ENCODE peak calls at places on chromosomes 1 and 21, in six cellular contexts. U, I, E, R, B and H are unnamed samples.

GRCh38 chr21:29168874-29169273 is 38.4 kb downstream of the MAP3K7CL start:
- DNase-seq in U (no peak), I (no peak), E (no peak), R (no peak), B (peak), H (no peak)

GRCh38 chr21:35428489-35428888 is 379.4 kb upstream of the RUNX1 start:
- DNase-seq in U (no peak), I (no peak), E (no peak), R (no peak), B (no peak), H (peak)

GRCh38 chr21:27450216-27450615 is 483.3 kb upstream of the ADAMTS5 start:
- DNase-seq in U (no peak), I (no peak), E (no peak), R (no peak), B (no peak), H (no peak)

GRCh38 chr1:24199291-24199900 is 12.3 kb upstream of the IFNLR1 start:
- DNase-seq in U (peak), I (peak), E (no peak), R (peak), B (peak), H (peak)

GRCh38 chr1:27869719-27870085 is 2.6 kb upstream of the THEMIS2 start:
- DNase-seq in U (no peak), I (no peak), E (no peak), R (no peak), B (no peak), H (no peak)

GRCh38 chr1:191618202-191618601 is 540.1 kb upstream of the RGS18 start:
- DNase-seq in U (no peak), I (no peak), E (no peak), R (no peak), B (no peak), H (no peak)

GRCh38 chr1:185045793-185046441 is 559 bp downstream of the RNF2 start:
- DNase-seq in U (peak), I (peak), E (no peak), R (peak), B (no peak), H (no peak)

GRCh38 chr1:13517193-13517812 is 3.5 kb upstream of the LRRC38 start:
- DNase-seq in U (peak), I (peak), E (no peak), R (peak), B (peak), H (no peak)

GRCh38 chr1:6220236-6220635 is 14.3 kb downstream of the RNF207 start:
- DNase-seq in U (no peak), I (no peak), E (no peak), R (no peak), B (no peak), H (no peak)

GRCh38 chr1:222792744-222793143 is 22.1 kb upstream of the DISP1 start:
- DNase-seq in U (peak), I (peak), E (no peak), R (no peak), B (no peak), H (no peak)

GRCh38 chr1:88075813-88076212 is 608.3 kb upstream of the PKN2 start:
- DNase-seq in U (no peak), I (no peak), E (no peak), R (no peak), B (no peak), H (no peak)

GRCh38 chr1:6148497-6149241 is 31.5 kb downstream of the CHD5 start:
- DNase-seq in U (peak), I (peak), E (no peak), R (peak), B (no peak), H (no peak)

GRCh38 chr1:109620890-109621289 is 1.3 kb downstream of the AMPD2 start:
- DNase-seq in U (peak), I (peak), E (peak), R (peak), B (peak), H (peak)

GRCh38 chr1:109622895-109623294 is 3.3 kb downstream of the AMPD2 start:
- DNase-seq in U (no peak), I (no peak), E (no peak), R (no peak), B (no peak), H (no peak)

GRCh38 chr1:109622103-109622892 is 2.7 kb downstream of the AMPD2 start:
- DNase-seq in U (no peak), I (no peak), E (no peak), R (no peak), B (no peak), H (no peak)

GRCh38 chr1:109620396-109620817 is 770 bp downstream of the AMPD2 start:
- DNase-seq in U (peak), I (peak), E (no peak), R (no peak), B (no peak), H (no peak)

DNA sequence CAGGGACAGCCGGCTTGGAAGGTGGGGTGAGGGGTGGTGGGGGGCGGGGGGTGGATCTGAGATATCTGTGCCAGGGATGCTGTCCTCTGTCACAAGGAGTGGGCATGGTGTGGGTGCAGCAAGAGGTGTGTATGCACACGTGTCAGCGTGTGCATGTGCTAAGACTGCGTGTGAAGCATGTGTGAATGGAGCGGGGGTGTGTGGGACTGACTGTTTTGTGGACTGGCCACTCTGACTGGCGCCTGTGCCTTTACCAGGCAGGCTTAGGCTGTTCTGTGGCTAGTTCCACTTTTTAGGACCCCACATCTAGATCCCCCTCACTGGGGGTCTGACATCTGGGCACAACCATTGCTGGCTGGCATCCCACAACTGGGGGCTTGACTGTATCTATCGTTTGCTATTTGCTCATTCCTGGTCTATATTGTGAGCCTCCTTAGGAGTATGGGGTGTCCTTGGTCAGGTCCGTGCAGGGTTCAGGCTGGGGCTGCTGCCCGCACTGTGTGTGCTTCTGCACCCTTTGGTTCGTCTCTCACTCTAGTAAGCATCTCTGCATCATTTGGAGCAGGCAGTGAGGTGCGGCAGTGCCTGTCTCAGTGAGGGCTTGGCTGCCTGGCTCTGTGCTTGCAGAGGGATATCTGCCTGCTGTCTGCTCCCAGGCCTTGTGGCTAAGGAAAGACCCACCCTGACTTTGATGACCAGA is 1.9 kb downstream of the AMPD2 start:
- DNase-seq in U (no peak), I (no peak), E (no peak), R (no peak), B (no peak), H (no peak)
- TF ChIP-seq GABPA in U (no peak), I (no peak), E (no peak), R (no peak), B (no peak), H (no peak)

GRCh38 chr21:44932366-44933181 is 7.3 kb upstream of the SLX9 start:
- DNase-seq in U (peak), I (peak), E (no peak), R (no peak), B (no peak), H (no peak)
- H3K27ac ChIP-seq in U (no peak), I (no peak), E (peak), R (no peak), B (no peak), H (no peak)

GRCh38 chr1:42424201-42424600 is 31.6 kb downstream of the ZMYND12 start:
- DNase-seq in U (no peak), I (no peak), E (no peak), R (no peak), B (no peak), H (no peak)
- TF ChIP-seq CTCF in U (no peak), I (no peak), E (no peak), R (no peak), B (no peak), H (no peak)

GRCh38 chr1:99602404-99602969 is 43.4 kb upstream of the PALMD start:
- DNase-seq in U (no peak), I (no peak), E (no peak), R (no peak), B (no peak), H (no peak)

GRCh38 chr1:99600782-99601181 is 45.1 kb upstream of the PALMD start:
- DNase-seq in U (no peak), I (no peak), E (no peak), R (no peak), B (peak), H (no peak)

GRCh38 chr1:99606306-99606705 is 39.6 kb upstream of the PALMD start:
- DNase-seq in U (no peak), I (no peak), E (no peak), R (no peak), B (no peak), H (no peak)

GRCh38 chr1:99601709-99602403 is 44.1 kb upstream of the PALMD start:
- DNase-seq in U (no peak), I (no peak), E (no peak), R (no peak), B (no peak), H (no peak)

GRCh38 chr1:99603699-99604595 is 42.0 kb upstream of the PALMD start:
- DNase-seq in U (no peak), I (no peak), E (no peak), R (no peak), B (no peak), H (no peak)
- TF ChIP-seq GABPA in U (no peak), I (no peak), E (no peak), R (no peak), B (no peak), H (no peak)

DNA sequence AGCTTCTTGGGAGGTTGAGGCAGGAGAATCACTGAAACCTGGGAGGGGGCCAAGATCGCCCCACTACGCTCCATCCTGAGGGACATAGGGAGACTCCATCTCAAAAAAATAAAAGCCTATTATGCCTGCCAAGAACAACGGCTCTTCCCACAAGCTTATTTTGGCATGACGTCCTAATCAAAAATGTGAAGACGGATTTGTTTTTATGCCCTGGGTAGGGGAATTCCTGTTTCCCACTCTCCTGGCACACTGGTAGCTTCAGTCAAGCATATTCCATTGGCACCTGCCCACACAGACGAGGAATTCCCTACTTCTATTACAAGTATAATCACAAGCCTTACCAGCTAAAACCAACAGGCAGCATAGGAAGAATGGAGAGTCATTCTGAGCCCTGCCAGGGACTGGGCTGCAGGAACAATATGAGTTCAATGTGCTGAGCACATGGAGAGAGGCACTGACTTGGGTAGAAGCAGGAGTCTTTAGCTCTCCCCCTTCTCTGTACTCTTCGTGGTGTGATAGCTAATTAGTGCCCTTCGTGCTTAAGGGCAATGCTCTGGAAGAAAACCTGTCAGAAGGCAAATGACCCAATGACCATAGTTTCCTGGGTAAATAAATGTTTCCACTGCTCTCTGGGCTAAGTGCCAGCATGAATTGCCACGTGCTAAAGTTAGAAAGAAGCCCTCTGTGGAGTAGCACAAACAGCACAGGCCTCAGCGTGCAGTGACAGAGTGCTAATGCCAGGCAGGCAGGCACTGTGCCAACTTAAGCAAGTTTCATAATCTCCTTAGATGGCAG is 16.8 kb downstream of the TNFSF4 start:
- DNase-seq in U (no peak), I (no peak), E (peak), R (no peak), B (peak), H (peak)
- H3K27ac ChIP-seq in U (no peak), I (no peak), E (no peak), R (no peak), B (peak), H (no peak)

DNA sequence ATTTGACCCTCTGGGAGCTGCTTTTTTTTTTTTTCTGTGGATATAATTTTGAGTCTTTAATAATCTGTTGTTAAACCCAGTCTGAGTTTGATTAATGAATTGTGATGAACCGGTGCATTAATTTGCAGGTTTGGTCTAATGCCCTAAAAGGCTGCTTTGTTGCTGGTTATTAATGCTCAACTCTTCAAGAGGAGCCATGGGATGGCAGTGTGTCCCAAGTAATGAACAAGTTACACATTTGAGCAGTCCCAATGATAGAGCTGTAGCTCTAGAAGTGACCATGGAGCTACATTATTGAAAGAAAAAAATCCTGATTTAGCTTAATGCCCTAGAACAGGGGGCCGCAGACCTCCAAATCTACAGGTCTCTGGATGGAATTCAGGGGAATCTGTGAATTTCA is 53.1 kb downstream of the RWDD3 start:
- DNase-seq in U (no peak), I (peak), E (no peak), R (no peak), B (peak), H (no peak)
- TF ChIP-seq CTCF in U (no peak), I (no peak), E (no peak), R (no peak), B (peak), H (no peak)

GRCh38 chr21:45844181-45844580 is 137.4 kb upstream of the COL6A1 start:
- DNase-seq in U (no peak), I (no peak), E (no peak), R (no peak), B (no peak), H (no peak)
- TF ChIP-seq GABPA in U (no peak), I (no peak), E (no peak), R (no peak), B (no peak), H (no peak)

DNA sequence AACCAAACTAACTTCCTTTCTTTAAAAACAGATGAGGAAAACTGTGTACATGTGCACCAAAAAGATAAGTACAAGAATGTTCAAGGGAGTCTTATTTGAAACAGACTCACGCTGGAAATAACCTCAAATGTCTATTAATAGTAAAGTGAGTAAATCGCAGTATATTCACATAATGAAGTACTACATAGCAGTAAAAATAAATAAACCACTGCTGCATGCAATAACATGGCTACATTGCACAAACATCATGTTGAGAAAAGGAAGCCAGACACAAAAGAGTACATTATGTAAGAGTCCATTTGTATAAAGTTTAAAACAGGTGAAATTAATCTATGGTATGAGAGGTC is 5.3 kb upstream of the DENND2D start:
- DNase-seq in U (no peak), I (no peak), E (no peak), R (no peak), B (no peak), H (peak)
- H3K27ac ChIP-seq in U (no peak), I (no peak), E (peak), R (no peak), B (no peak), H (peak)